ENCODE peak calls at places on chromosomes 3 and 15, in five cellular contexts. S is K562, U is HepG2, V is H1, M is GM12878. I is an unnamed sample.

GRCh38 chr3:115518100-115518852 is 105.0 kb upstream of the GAP43 start:
- DNase-seq in S (no peak), U (no peak), V (no peak), M (no peak), I (no peak)

GRCh38 chr15:70741107-70741511 is 22.2 kb downstream of the UACA start:
- DNase-seq in S (no peak), U (peak; percentile 55), V (no peak), M (no peak), I (peak; percentile 55)

GRCh38 chr3:94226058-94226457 is 163.2 kb downstream of the NSUN3 start:
- DNase-seq in S (no peak), U (no peak), V (no peak), M (no peak), I (no peak)

GRCh38 chr3:49805367-49805782 is 2.3 kb downstream of the INKA1 start:
- DNase-seq in S (no peak), U (no peak), V (no peak), M (no peak), I (no peak)

GRCh38 chr15:64507293-64507802 is 47.0 kb downstream of the ZNF609 start:
- DNase-seq in S (peak; percentile 19), U (peak; percentile 36), V (no peak), M (peak; percentile 48), I (peak; percentile 42)

GRCh38 chr3:124887177-124887995 is at the start of gene ITGB5:
- DNase-seq in S (peak; percentile 80), U (peak; percentile 61), V (peak; percentile 87), M (no peak), I (peak; percentile 88)

GRCh38 chr3:9250236-9250635 is 790 bp upstream of the SRGAP3 start:
- DNase-seq in S (no peak), U (no peak), V (no peak), M (no peak), I (no peak)

GRCh38 chr15:101135532-101136166 is 116.2 kb downstream of the CHSY1 start:
- DNase-seq in S (no peak), U (no peak), V (no peak), M (peak; percentile 84), I (no peak)

GRCh38 chr3:166013073-166013679 is 176.0 kb upstream of the BCHE start:
- DNase-seq in S (peak; percentile 8), U (peak; percentile 39), V (no peak), M (no peak), I (peak; percentile 3)

GRCh38 chr15:64249406-64249805 is 86.6 kb upstream of the PPIB start:
- DNase-seq in S (no peak), U (no peak), V (no peak), M (no peak), I (no peak)

GRCh38 chr3:123385072-123385471 is 63.8 kb downstream of the ADCY5 start:
- DNase-seq in S (no peak), U (no peak), V (no peak), M (no peak), I (peak; percentile 19)
- TF ChIP-seq EP300 in S (no peak), U (no peak), V (no peak), M (no peak), I (no peak)

GRCh38 chr15:73753250-73754130 is at the start of gene INSYN1:
- DNase-seq in S (no peak), U (no peak), V (peak; percentile 67), M (no peak), I (no peak)
- TF ChIP-seq RAD21 in S (no peak), U (no peak), V (no peak), M (no peak), I (no peak)

DNA sequence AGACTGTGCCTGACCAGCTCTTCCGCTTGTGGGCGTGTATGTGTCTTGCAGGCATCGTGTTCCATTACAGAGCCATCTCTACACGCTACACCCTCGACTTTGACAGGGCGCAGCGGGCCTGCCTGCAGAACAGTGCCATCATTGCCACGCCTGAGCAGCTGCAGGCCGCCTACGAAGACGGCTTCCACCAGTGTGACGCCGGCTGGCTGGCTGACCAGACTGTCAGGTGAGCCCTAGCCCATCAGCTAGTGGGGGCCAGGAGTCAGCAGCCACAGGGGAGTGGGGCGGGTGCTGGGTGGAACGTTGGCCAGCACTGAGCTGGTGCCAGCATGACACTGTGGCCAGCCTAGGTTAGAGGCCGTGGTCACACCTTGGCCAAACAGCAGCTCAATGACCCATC is 36.7 kb downstream of the ACAN start:
- DNase-seq in S (no peak), U (no peak), V (no peak), M (no peak), I (no peak)
- TF ChIP-seq POLR2A in S (no peak), U (no peak), V (no peak), M (no peak), I (no peak)

DNA sequence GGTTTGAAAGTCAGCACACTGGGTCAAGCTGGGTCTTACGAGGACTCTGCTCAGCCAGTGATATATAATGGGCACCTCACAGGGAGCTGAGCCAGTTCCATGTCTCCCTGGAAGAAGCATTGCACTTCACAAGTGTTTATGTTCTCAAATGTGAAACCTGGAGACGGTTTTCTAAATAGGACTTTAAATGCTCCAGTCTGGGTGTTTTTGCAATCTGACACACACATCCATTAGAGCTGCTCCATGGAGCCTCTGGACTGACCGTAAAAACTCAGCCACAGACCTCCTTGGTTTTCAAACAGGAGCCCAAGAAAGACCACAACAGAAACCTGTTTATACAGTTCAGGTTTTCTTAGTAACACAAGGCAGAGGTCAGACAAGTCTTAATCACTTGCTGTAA is 201.3 kb upstream of the LRIG1 start:
- DNase-seq in S (no peak), U (no peak), V (no peak), M (no peak), I (no peak)
- TF ChIP-seq EP300 in S (no peak), U (no peak), V (no peak), M (no peak), I (no peak)

DNA sequence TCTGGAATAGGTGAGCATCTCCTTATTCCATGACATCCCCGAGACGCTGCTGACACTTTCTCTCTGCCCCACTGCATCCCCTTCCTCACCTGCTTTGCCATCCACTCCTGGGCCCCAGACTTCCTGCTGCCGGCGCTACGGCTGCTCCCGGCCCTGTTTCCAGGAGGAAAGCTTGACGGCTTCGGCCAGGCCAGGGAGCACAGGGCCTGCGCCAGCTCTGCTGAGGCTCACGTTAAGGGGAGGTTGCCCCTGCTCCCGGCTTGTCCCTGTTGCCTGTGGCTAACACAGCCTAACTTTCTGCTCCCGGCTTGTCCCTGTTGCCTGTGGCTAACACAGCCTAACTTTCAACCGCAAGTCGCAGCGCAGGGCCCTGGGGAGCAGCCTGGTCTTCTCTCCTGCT is 177.3 kb upstream of the RGMA start:
- DNase-seq in S (no peak), U (no peak), V (no peak), M (no peak), I (no peak)
- TF ChIP-seq RAD21 in S (no peak), U (no peak), V (no peak), M (no peak), I (no peak)

GRCh38 chr15:85582719-85583089 is 202.3 kb downstream of the AKAP13 start:
- DNase-seq in S (peak; percentile 9), U (no peak), V (no peak), M (peak; percentile 28), I (no peak)
- TF ChIP-seq POLR2A in S (no peak), U (no peak), V (no peak), M (peak; percentile 81), I (no peak)

GRCh38 chr3:58563386-58564035 is 13.7 kb downstream of the FAM107A start:
- DNase-seq in S (no peak), U (peak; percentile 53), V (no peak), M (no peak), I (peak; percentile 31)

GRCh38 chr3:58564054-58564453 is 13.1 kb downstream of the FAM107A start:
- DNase-seq in S (no peak), U (no peak), V (no peak), M (no peak), I (no peak)

GRCh38 chr3:58559586-58559985 is 17.6 kb downstream of the FAM107A start:
- DNase-seq in S (no peak), U (no peak), V (no peak), M (no peak), I (no peak)

GRCh38 chr3:58562498-58562897 is 14.7 kb downstream of the FAM107A start:
- DNase-seq in S (no peak), U (no peak), V (no peak), M (no peak), I (no peak)

DNA sequence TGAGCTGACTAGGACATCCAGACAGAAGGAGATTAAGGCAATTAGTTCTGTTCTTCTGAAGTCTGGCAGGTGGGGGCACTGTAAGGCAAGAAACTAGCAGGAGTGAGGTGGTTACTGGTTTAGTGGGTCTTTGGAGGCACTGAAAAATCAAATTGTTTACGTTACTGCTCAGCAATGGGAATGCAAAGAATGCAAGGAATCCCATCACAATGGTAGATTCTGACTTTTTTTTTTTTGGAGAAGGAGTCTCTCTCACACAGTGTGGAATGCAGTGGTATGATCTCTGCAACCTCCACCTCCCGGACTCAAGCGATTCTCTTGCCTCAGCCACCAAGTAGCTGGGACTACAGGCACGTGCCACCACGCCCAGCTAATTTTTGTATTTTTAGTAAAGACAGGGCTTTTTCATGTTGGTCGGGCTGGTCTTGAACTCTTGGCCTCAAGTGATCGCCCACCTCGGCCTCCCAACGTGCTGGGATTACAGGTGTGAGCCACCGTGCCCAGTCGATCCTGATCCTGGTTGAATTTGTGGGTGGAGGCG is 16.4 kb downstream of the FAM107A start:
- DNase-seq in S (peak; percentile 20), U (peak; percentile 76), V (peak; percentile 78), M (no peak), I (peak; percentile 67)
- TF ChIP-seq EP300 in S (no peak), U (no peak), V (peak; percentile 98), M (no peak), I (no peak)

GRCh38 chr3:12158387-12159226 is at the start of gene TIMP4:
- DNase-seq in S (no peak), U (peak; percentile 46), V (peak; percentile 69), M (no peak), I (peak; percentile 54)
- TF ChIP-seq RAD21 in S (no peak), U (no peak), V (no peak), M (no peak), I (no peak)

DNA sequence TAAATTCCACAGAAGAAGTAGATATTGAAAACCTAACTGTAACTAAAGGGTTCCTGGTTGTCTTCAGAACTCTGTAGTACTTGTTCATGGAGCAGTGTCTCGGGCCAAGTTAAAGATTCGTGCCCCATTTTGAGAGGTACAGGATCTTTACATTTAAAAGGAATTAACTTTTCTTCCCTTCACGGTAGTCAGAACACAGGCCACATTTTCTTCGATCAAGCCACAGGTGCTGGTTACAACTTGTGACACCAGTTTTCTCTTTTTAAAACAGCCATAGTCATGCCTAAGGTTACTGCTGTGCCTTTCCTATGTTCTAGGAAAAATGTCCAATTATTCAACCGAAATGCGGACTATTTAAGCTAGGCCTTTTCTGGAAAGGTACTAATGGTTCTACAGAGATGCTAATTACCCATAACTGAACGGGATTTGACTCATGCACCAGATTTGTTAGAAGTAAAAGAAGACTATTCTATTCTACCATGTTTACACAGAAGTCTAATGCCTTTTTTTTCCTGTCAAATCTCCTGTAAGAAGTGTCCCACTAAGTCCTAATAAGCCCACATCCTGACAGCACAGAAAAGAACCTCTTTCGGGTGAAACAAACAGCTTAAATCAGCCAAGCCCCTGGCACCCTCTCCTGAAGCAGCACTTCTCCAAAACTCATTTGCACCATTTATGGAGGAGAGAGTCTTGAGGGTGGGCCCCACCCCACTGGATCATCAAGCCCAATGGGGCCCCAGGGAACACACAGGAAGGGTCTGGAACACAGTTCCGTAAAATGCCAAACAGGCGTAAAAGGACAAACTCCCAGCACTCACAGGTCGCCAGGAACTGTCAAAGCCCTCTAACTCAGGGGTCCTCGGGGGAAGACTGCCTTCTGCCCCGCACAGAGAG is 1.9 kb downstream of the LRIG1 start:
- DNase-seq in S (no peak), U (no peak), V (no peak), M (no peak), I (no peak)
- TF ChIP-seq POLR2A in S (no peak), U (no peak), V (no peak), M (no peak), I (no peak)